ENCODE peak calls at places on chromosomes 1 and 21, in five cellular contexts. I is body of pancreas, W is heart right ventricle, L is HFF-Myc, N is PC-9. K is an unnamed sample.

GRCh38 chr1:165408518-165408917 is 36.4 kb downstream of the RXRG start:
- DNase-seq in L (peak; percentile 58), N (no peak), I (peak; percentile 30), W (peak; percentile 34), K (no peak)

GRCh38 chr1:91555074-91555730 is 54.6 kb downstream of the CDC7 start:
- DNase-seq in N (no peak), W (no peak), I (no peak), L (no peak), K (no peak)

GRCh38 chr1:201686709-201687455 is 142.1 kb upstream of the IPO9 start:
- DNase-seq in W (no peak), I (peak; percentile 42), L (no peak), N (peak; percentile 64), K (peak; percentile 17)

GRCh38 chr1:24949331-24949881 is 19.3 kb upstream of the RUNX3 start:
- DNase-seq in L (no peak), W (no peak), I (no peak), N (no peak), K (no peak)

GRCh38 chr1:2271841-2272655 is 43.9 kb downstream of the SKI start:
- DNase-seq in I (no peak), N (no peak), L (no peak), W (no peak), K (no peak)

GRCh38 chr1:181117648-181118449 is 29.3 kb downstream of the IER5 start:
- DNase-seq in I (no peak), W (no peak), N (peak; percentile 100), L (no peak), K (peak; percentile 73)

GRCh38 chr21:38920631-38921398 is 115.1 kb downstream of the ETS2 start:
- DNase-seq in I (no peak), L (peak; percentile 44), N (no peak), W (no peak), K (no peak)

GRCh38 chr1:93594603-93594880 is 87.1 kb downstream of the BCAR3 start:
- DNase-seq in N (no peak), W (no peak), L (no peak), I (no peak), K (no peak)

GRCh38 chr1:43251024-43251423 is 18.8 kb upstream of the TMEM125 start:
- DNase-seq in L (no peak), N (no peak), W (no peak), I (no peak), K (no peak)

GRCh38 chr1:2041887-2042286 is 8.3 kb upstream of the PRKCZ start:
- DNase-seq in I (no peak), L (no peak), N (no peak), W (no peak), K (no peak)

GRCh38 chr1:31799196-31799894 is 16.5 kb downstream of the SPOCD1 start:
- DNase-seq in N (no peak), I (no peak), L (no peak), W (no peak), K (no peak)

GRCh38 chr1:116819081-116819480 is 64.9 kb downstream of the CD2 start:
- DNase-seq in L (no peak), W (no peak), N (no peak), I (no peak), K (no peak)

GRCh38 chr1:19087737-19088594 is 122.1 kb downstream of the UBR4 start:
- DNase-seq in W (no peak), I (peak; percentile 45), L (no peak), N (no peak), K (no peak)

GRCh38 chr1:18890704-18891103 is 11.7 kb downstream of the ALDH4A1 start:
- DNase-seq in W (no peak), N (no peak), I (peak; percentile 27), L (no peak), K (no peak)

GRCh38 chr1:96649301-96649700 is 72.3 kb upstream of the PTBP2 start:
- DNase-seq in W (no peak), L (no peak), I (no peak), N (no peak), K (no peak)

GRCh38 chr1:96651517-96651916 is 70.1 kb upstream of the PTBP2 start:
- DNase-seq in W (no peak), N (no peak), I (no peak), L (no peak), K (no peak)
- H3K4me3 ChIP-seq in W (no peak overlapping the region), N (no peak overlapping the region), I (no peak overlapping the region), L (no peak overlapping the region), K (no peak overlapping the region)

GRCh38 chr1:6873298-6874015 is 88.2 kb downstream of the CAMTA1 start:
- DNase-seq in N (no peak), I (no peak), W (no peak), L (no peak), K (no peak)

GRCh38 chr1:6874298-6874697 is 89.0 kb downstream of the CAMTA1 start:
- DNase-seq in W (no peak), L (no peak), N (no peak), I (no peak), K (no peak)

GRCh38 chr1:6871300-6871972 is 86.2 kb downstream of the CAMTA1 start:
- DNase-seq in I (no peak), W (no peak), L (no peak), N (no peak), K (no peak)

GRCh38 chr1:6870571-6870970 is 85.3 kb downstream of the CAMTA1 start:
- DNase-seq in W (no peak), L (peak; percentile 12), I (no peak), N (no peak), K (no peak)

GRCh38 chr1:6872573-6873261 is 87.5 kb downstream of the CAMTA1 start:
- DNase-seq in I (no peak), L (no peak), W (no peak), N (no peak), K (no peak)
- H3K4me3 ChIP-seq in I (no peak overlapping the region), L (no peak overlapping the region), W (no peak overlapping the region), N (no peak overlapping the region), K (no peak overlapping the region)

GRCh38 chr1:218558411-218558810 is 213.3 kb downstream of the TGFB2 start:
- DNase-seq in W (no peak), I (no peak), N (no peak), L (no peak), K (no peak)
- H3K4me3 ChIP-seq in W (no peak overlapping the region), I (no peak overlapping the region), N (no peak overlapping the region), L (no peak overlapping the region), K (no peak overlapping the region)

DNA sequence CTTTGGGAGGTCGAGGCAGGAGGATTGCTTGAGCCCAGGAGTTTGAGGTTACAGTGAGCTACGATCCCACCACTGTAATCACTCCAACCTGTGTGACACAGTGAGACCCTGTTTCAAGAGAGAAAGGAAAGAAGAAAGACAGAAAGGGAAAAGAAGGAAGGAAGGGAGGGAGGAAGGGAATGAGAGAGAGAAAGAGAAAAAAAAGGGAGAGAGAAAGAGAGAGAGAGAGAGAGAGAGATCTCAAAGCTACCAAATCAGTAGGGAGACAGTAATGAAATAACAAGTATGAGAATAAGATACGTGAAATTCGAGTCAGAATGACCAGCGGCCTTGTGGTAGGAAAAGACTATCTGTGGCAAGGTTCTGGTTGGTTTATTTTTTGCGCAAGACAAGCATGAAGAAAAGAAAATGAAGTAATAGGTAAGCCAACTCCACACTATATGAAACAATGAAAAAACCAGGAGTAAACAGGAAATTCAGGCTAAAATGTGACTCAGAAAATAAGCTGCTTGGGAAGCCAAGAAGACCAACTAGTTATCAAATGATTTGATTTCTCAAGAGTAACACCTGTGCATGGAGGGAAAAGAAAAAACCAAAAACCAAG is 8.9 kb downstream of the MTF1 start:
- DNase-seq in W (no peak), L (no peak), I (no peak), N (peak; percentile 97), K (no peak)
- H3K4me3 ChIP-seq in W (no peak overlapping the region), L (no peak overlapping the region), I (no peak overlapping the region), N (peak overlapping the region; percentile 44), K (no peak overlapping the region)

GRCh38 chr1:37763791-37764741 is 854 bp downstream of the EPHA10 start:
- DNase-seq in W (peak; percentile 26), I (peak; percentile 43), N (no peak), L (peak; percentile 21), K (no peak)

GRCh38 chr1:37765937-37766664 is 1.2 kb upstream of the EPHA10 start:
- DNase-seq in L (no peak), I (no peak), W (no peak), N (no peak), K (no peak)

GRCh38 chr1:37767488-37767887 is 2.6 kb upstream of the EPHA10 start:
- DNase-seq in L (no peak), W (no peak), I (no peak), N (no peak), K (no peak)

GRCh38 chr1:37762516-37762915 is 2.4 kb downstream of the EPHA10 start:
- DNase-seq in L (no peak), I (no peak), N (no peak), W (no peak), K (no peak)

DNA sequence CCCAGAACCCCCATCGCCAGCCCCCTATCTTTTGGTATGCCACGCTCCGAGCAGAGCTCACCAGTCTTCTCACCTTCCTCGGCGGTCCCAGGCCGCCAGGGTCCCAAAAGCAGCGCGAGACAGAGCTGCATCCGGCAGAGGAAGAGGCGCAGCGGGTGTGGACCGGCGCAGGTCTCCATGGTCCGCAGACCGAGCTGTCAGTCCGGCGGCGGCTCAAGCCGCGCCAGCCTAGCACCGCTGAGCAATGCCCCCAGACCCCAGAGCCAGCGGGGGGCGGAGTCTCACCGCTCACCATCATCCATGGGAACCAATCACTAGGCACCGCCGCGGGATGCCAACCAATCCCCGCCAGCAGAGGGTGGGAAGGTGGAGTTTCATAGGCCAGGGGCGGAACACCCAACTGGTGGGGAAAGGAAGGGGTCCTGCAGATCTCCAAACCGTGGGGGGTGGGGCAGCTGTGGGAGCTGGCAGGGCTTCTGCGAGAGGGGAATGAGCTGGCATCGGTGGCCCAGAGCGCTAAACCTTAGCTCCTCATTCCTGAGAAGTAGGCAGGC is at the start of gene EPHA10:
- DNase-seq in L (no peak), W (no peak), N (no peak), I (no peak), K (no peak)
- H3K4me3 ChIP-seq in L (no peak within 1 kb of the TSS), W (no peak within 1 kb of the TSS), N (no peak within 1 kb of the TSS), I (no peak within 1 kb of the TSS), K (no peak within 1 kb of the TSS)

DNA sequence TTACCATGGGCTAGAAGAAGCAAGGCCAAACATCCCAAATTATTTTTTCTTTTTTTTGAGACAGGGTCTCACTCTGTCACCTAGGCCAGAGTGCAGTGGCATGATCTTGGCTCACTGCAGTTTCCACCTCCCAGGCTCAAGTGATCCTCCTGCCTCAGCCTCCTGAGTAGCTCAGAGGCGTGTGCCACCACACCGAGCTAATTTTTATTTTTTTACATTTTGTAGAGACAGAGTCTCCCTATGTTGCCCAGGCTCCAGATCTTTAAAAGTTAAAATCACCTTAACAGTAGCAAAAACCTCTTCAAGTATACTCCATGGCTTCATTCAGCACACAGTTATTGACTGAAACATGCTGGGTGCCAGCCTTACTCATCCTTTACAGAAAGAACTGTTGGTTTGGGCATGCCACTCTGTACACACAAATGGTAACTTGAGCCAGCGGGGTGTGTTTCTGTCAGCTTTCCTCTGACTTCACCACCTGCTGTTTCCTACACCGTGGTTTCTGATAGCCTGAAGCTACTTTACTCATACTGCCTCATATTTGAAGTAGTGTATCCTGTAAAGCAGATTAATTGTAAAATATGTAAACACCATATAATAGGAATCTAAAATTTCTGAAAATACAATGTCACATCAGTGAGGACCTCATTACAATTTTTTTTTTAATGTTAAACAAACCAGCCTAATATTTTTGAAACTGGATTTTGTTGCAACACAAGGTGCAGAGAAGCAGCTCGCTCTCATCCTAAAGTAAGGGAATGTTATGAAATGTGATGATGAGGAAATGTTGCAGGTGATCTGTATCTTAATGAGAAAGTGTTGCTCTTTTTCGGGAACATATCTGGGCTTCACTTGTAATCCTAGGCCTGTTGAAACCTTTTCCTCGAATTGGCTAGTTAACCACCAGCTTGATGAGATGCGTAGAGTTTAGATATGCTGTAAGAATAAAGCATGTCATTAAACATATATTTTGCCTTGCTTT is 113.9 kb downstream of the ATP5PO start:
- DNase-seq in W (no peak), L (peak; percentile 42), N (peak; percentile 96), I (peak; percentile 43), K (peak; percentile 97)
- H3K4me3 ChIP-seq in W (no peak overlapping the region), L (no peak overlapping the region), N (peak overlapping the region; percentile 22), I (no peak overlapping the region), K (peak overlapping the region; percentile 2)

GRCh38 chr1:6491076-6491449 is 404 bp downstream of the PLEKHG5 start:
- DNase-seq in I (no peak), L (no peak), W (no peak), N (no peak), K (no peak)
- H3K4me3 ChIP-seq in I (peak overlapping the region; percentile 58), L (peak overlapping the region; percentile 87), W (peak overlapping the region; percentile 66), N (peak overlapping the region; percentile 89), K (peak overlapping the region; percentile 100)

K was measured in LNCaP clone FGC.